ENCODE peak calls at places on chromosome 17, in six cellular contexts. I, Y, A, X, U and H are unnamed samples. For H3K4me1 and H3K27me3, the result is how much of the 10 kb centered on the place peaks cover.

GRCh38 chr17:45270828-45271418 is 9.0 kb upstream of the SPATA32 start:
- DNase-seq in U (no peak), A (no peak), I (no peak), Y (no peak), X (no peak), H (peak)

GRCh38 chr17:31857920-31858646 is 961 bp downstream of the COPRS start:
- DNase-seq in Y (no peak), X (no peak), A (no peak), U (no peak), I (no peak), H (no peak)

GRCh38 chr17:39848600-39848999 is 15.5 kb downstream of the IKZF3 start:
- DNase-seq in X (no peak), U (no peak), Y (no peak), A (no peak), I (no peak), H (no peak)

GRCh38 chr17:42679001-42679491 is 2.3 kb upstream of the PLEKHH3 start:
- DNase-seq in Y (no peak), I (peak), A (peak), U (peak), X (peak), H (peak)

GRCh38 chr17:58527306-58527705 is 12.9 kb upstream of the MTMR4 start:
- DNase-seq in Y (no peak), I (no peak), A (no peak), X (no peak), U (no peak), H (no peak)

GRCh38 chr17:45006927-45007461 is 38.9 kb upstream of the C1QL1 start:
- DNase-seq in Y (no peak), I (no peak), U (no peak), A (no peak), X (no peak), H (no peak)

GRCh38 chr17:70204431-70204830 is 35.1 kb downstream of the KCNJ2 start:
- DNase-seq in A (no peak), X (no peak), U (no peak), I (no peak), Y (no peak), H (no peak)

GRCh38 chr17:40075216-40076100 is 12.7 kb downstream of the THRA start:
- DNase-seq in X (peak), U (peak), I (peak), A (peak), Y (no peak), H (peak)

GRCh38 chr17:4554997-4555799 is at the start of gene MYBBP1A:
- DNase-seq in Y (peak), U (peak), X (peak), A (peak), I (peak), H (peak)

GRCh38 chr17:68346448-68346847 is 55.2 kb downstream of the ARSG start:
- DNase-seq in Y (no peak), X (peak), A (no peak), U (no peak), I (no peak), H (no peak)

GRCh38 chr17:40553694-40554534 is 11.4 kb downstream of the CCR7 start:
- DNase-seq in X (no peak), Y (peak), A (peak), I (peak), U (peak), H (no peak)

GRCh38 chr17:80999224-81000088 is 7.8 kb downstream of the CHMP6 start:
- DNase-seq in Y (no peak), I (no peak), A (no peak), U (no peak), X (peak), H (peak)

GRCh38 chr17:68108313-68109000 is 72.9 kb downstream of the KPNA2 start:
- DNase-seq in U (no peak), Y (no peak), A (no peak), I (no peak), X (no peak), H (no peak)

GRCh38 chr17:42340691-42341127 is 47.5 kb downstream of the STAT3 start:
- DNase-seq in U (no peak), X (no peak), A (no peak), I (no peak), Y (no peak), H (no peak)

GRCh38 chr17:57853695-57854094 is 3.9 kb upstream of the MRPS23 start:
- DNase-seq in Y (no peak), A (no peak), I (no peak), U (peak), X (no peak), H (no peak)

GRCh38 chr17:38809828-38810227 is 10.5 kb upstream of the PIP4K2B start:
- DNase-seq in U (no peak), Y (no peak), X (no peak), A (no peak), I (no peak), H (no peak)

GRCh38 chr17:45170976-45171337 is 9.3 kb downstream of the HEXIM2 start:
- DNase-seq in I (peak), A (no peak), Y (peak), X (peak), U (peak), H (peak)

GRCh38 chr17:33560871-33561270 is 267.8 kb upstream of the ASIC2 start:
- DNase-seq in Y (no peak), U (no peak), X (no peak), I (no peak), A (no peak), H (no peak)

GRCh38 chr17:51228177-51228576 is 31.7 kb downstream of the MBTD1 start:
- DNase-seq in U (no peak), X (no peak), A (no peak), Y (no peak), I (peak), H (no peak)

GRCh38 chr17:18028684-18029540 is 10.1 kb downstream of the ATPAF2 start:
- DNase-seq in A (no peak), Y (no peak), U (no peak), X (no peak), I (no peak), H (peak)

GRCh38 chr17:78417531-78417909 is 39.1 kb downstream of the PGS1 start:
- DNase-seq in I (no peak), A (no peak), U (no peak), Y (no peak), X (no peak), H (no peak)

GRCh38 chr17:78416791-78417530 is 38.5 kb downstream of the PGS1 start:
- DNase-seq in Y (no peak), U (no peak), X (no peak), I (no peak), A (no peak), H (no peak)

GRCh38 chr17:78414178-78415162 is 36.0 kb downstream of the PGS1 start:
- DNase-seq in U (peak), A (no peak), X (no peak), Y (no peak), I (no peak), H (no peak)

GRCh38 chr17:78415821-78416301 is 37.4 kb downstream of the PGS1 start:
- DNase-seq in U (no peak), Y (no peak), X (no peak), A (no peak), I (peak), H (no peak)

DNA sequence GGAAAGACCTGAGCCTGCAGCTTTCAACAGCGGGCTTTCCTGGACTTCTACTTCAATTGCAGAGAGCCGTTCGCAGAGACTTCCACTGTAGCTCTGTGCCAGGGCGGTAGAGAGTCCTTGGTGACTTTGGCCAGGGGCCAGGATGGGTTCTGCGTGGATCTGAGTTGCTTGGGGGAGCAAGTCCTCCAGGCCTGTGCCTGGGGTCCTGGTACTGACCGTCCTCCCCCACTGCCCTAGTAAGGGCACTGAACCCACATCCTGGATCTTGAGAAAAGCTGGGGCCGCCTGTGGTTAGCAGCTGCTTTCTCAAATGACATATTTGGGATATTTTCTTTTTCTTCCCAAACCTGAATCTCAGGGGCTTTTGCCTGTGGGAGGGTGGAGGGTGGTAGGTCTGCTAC is 37.9 kb downstream of the PGS1 start:
- DNase-seq in X (no peak), U (no peak), Y (no peak), I (peak), A (no peak), H (no peak)
- H3K4me1 ChIP-seq in X (half or more), U (under half), Y (half or more), I (under half), A (under half), H (under half)

GRCh38 chr17:72724375-72724774 is 368.1 kb downstream of the SLC39A11 start:
- DNase-seq in I (peak), X (no peak), A (no peak), Y (no peak), U (no peak), H (no peak)

GRCh38 chr17:72730091-72730490 is 362.4 kb downstream of the SLC39A11 start:
- DNase-seq in I (peak), X (no peak), Y (no peak), A (no peak), U (no peak), H (no peak)

GRCh38 chr17:72720494-72720825 is 372.0 kb downstream of the SLC39A11 start:
- DNase-seq in X (no peak), A (no peak), Y (no peak), I (no peak), U (no peak), H (no peak)

GRCh38 chr17:72726936-72727335 is 365.6 kb downstream of the SLC39A11 start:
- DNase-seq in A (no peak), Y (no peak), I (peak), X (no peak), U (no peak), H (no peak)

GRCh38 chr17:72725432-72726068 is 366.9 kb downstream of the SLC39A11 start:
- DNase-seq in A (peak), Y (no peak), X (peak), I (peak), U (no peak), H (peak)
- TF ChIP-seq CTCF in A (peak), Y (peak), X (peak), I (peak), U (peak), H (peak)

GRCh38 chr17:74858672-74859438 is 830 bp downstream of the GRIN2C start:
- DNase-seq in X (no peak), U (no peak), Y (no peak), I (no peak), A (no peak), H (no peak)
- H3K27me3 ChIP-seq in X (half or more), U (half or more), Y (under half), I (half or more), A (under half), H (under half)

GRCh38 chr17:48567209-48567608 is 10.9 kb downstream of the HOXB4 start:
- DNase-seq in X (no peak), I (no peak), Y (no peak), U (no peak), A (no peak), H (no peak)

GRCh38 chr17:48566717-48567116 is 11.4 kb downstream of the HOXB4 start:
- DNase-seq in A (no peak), I (no peak), Y (no peak), X (no peak), U (no peak), H (no peak)

GRCh38 chr17:48569676-48570324 is 8.3 kb downstream of the HOXB4 start:
- DNase-seq in X (no peak), I (peak), A (no peak), Y (no peak), U (no peak), H (no peak)

GRCh38 chr17:48568499-48569259 is 9.5 kb downstream of the HOXB4 start:
- DNase-seq in U (no peak), X (no peak), A (no peak), I (peak), Y (no peak), H (no peak)

DNA sequence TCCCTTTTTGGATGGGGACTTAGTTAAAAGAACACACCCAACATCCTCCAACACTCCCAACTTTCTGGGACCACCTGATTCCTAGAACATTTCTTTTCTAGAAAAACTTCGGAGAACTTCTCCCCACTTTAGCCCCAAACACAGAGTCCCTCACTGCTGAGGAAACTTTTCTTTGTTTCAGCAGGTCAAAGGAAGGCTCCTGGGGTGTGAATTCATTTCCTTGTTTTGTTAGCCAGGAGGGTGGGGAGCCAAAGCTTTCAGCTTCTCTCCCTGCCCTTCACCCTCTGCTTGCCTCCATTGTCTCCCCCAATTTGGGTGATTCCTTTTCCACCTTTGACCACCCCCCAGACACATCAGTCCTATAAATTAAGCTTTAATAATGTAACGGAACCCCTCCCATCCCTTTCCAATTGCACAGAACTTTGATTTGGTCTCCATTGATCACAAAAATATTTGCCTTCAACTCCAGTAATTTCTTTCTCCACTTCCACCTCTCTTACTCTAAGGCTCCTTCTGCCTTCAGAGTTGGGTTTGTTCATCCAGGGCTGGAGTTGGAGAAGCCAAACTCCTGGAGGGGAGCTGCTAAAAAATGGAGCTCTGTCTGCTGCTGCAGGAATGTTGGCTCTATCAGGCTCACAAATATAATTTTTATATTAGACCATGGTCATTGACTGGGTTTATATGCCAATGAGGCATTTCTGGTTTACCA is 10.3 kb downstream of the HOXB4 start:
- DNase-seq in U (no peak), I (no peak), A (no peak), Y (no peak), X (no peak), H (no peak)
- H3K4me1 ChIP-seq in U (under half), I (half or more), A (under half), Y (half or more), X (under half), H (under half)

GRCh38 chr17:8679136-8679535 is 48.6 kb upstream of the MYH10 start:
- DNase-seq in Y (no peak), X (no peak), A (no peak), U (no peak), I (no peak), H (no peak)
- TF ChIP-seq CTCF in Y (no peak), X (no peak), A (no peak), U (no peak), I (no peak), H (no peak)

GRCh38 chr17:79811888-79812205 is 15.0 kb upstream of the CBX8 start:
- DNase-seq in A (no peak), U (no peak), Y (no peak), X (no peak), I (no peak), H (no peak)
- H3K27me3 ChIP-seq in A (under half), U (half or more), Y (under half), X (half or more), I (half or more), H (under half)

DNA sequence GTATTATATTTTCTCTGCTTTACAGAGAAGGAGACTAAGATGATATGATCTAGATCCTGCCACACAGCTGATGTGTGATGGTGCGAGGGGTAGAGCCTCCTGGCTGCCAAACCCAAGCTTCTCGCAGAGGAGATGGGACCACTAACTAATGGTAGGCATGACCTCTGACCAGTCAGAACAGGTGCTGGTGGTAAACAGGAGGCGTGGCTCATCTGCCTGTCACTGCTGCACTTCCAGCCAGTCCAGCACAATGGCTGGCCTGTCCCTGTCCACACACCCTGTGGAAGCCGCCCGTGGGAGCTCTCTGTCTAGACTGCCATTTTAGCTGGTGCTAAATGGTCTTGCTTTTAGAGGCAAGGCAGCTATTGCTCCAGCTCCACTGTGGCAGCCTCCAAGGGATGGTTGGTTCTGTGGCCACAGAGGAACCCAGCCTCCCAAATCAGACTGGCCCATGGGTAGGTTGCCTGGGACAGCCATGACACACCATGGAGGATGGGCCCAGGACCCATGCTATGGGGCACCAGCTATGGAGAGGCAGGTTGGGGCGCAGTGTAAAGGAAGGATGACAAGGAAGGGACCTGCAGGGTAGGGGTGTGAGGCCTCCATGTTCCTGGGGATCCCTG is 86.7 kb downstream of the KSR1 start:
- DNase-seq in Y (no peak), X (no peak), A (no peak), U (no peak), I (no peak), H (no peak)
- H3K4me1 ChIP-seq in Y (under half), X (half or more), A (under half), U (under half), I (half or more), H (under half)

GRCh38 chr17:6279659-6280058 is 155.3 kb downstream of the AIPL1 start:
- DNase-seq in X (no peak), Y (no peak), I (no peak), U (no peak), A (peak), H (no peak)
- TF ChIP-seq CTCF in X (no peak), Y (no peak), I (no peak), U (no peak), A (peak), H (no peak)

GRCh38 chr17:36653374-36653773 is 52.0 kb downstream of the MRM1 start:
- DNase-seq in X (no peak), U (no peak), A (no peak), Y (no peak), I (no peak), H (no peak)

GRCh38 chr17:36657390-36657762 is 56.0 kb downstream of the MRM1 start:
- DNase-seq in A (no peak), Y (no peak), U (no peak), I (no peak), X (no peak), H (no peak)

GRCh38 chr17:36661047-36661666 is 59.8 kb downstream of the MRM1 start:
- DNase-seq in U (no peak), I (no peak), A (no peak), Y (no peak), X (no peak), H (no peak)

GRCh38 chr17:36661688-36662087 is 60.3 kb downstream of the MRM1 start:
- DNase-seq in U (no peak), Y (no peak), A (no peak), X (no peak), I (no peak), H (no peak)

DNA sequence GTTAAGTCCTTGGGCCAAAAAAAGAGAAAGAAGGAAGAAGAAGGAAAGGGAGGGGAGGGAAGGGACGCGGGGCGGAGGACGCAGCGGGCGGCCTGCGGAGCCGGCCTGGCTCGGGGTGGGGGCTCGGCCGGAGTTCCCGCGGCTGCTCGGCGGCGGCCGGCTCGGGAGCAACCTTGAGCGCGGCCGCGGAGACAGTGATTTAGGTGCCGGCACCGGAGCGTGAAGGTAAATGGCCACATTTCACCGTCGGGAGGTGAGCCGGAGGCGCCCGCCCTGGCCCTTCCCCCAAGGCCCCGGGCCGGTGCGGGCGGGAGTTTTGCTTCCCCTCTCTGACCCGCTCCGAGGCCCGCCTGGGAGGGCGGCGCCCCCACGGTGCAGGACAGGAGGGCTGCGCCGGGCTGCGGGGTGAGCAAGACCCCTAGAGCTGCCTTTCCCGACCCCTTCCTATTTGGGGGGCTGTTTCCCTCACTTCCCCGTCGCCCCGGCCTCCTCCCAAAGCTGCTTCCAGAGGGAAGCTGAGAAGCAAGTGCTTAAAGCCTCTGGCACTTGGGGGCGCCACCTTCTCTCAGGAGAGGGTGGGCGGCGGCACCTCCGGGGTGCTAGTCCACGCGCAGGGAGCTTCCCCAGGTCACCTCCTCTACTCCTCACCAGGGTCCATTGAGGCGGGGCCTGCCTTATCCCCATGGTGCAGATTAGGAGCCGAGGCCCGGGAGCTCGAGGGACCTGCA is 56.5 kb downstream of the MRM1 start:
- DNase-seq in I (no peak), X (no peak), A (no peak), U (no peak), Y (no peak), H (peak)
- H3K27me3 ChIP-seq in I (half or more), X (half or more), A (under half), U (half or more), Y (under half), H (under half)